ENCODE peak calls at places on chromosomes 2 and 18, in eight cellular contexts. One of them, this sample, is unnamed.

GRCh38 chr2:235851841-235852527 is 316.2 kb downstream of the GBX2 start:
- DNase-seq in GM06990: no peak
- DNase-seq in mucosa of descending colon: no peak
- DNase-seq in cardiac fibroblast: no peak
- DNase-seq in OCI-LY7: no peak
- DNase-seq in psoas muscle: no peak
- DNase-seq in sigmoid colon: no peak
- DNase-seq in foreskin fibroblast: no peak
- DNase-seq in this sample: no peak

GRCh38 chr18:77650799-77651385 is 401.2 kb downstream of the GALR1 start:
- DNase-seq in GM06990: peak
- DNase-seq in mucosa of descending colon: peak
- DNase-seq in cardiac fibroblast: peak
- DNase-seq in OCI-LY7: peak
- DNase-seq in psoas muscle: peak
- DNase-seq in sigmoid colon: peak
- DNase-seq in foreskin fibroblast: peak
- DNase-seq in this sample: peak

GRCh38 chr2:37630778-37631177 is 40.7 kb downstream of the CDC42EP3 start:
- DNase-seq in GM06990: no peak
- DNase-seq in mucosa of descending colon: no peak
- DNase-seq in cardiac fibroblast: no peak
- DNase-seq in OCI-LY7: no peak
- DNase-seq in psoas muscle: no peak
- DNase-seq in sigmoid colon: no peak
- DNase-seq in foreskin fibroblast: no peak
- DNase-seq in this sample: no peak

GRCh38 chr2:234611209-234611608 is 114.3 kb upstream of the ARL4C start:
- DNase-seq in GM06990: no peak
- DNase-seq in mucosa of descending colon: no peak
- DNase-seq in cardiac fibroblast: no peak
- DNase-seq in OCI-LY7: peak
- DNase-seq in psoas muscle: no peak
- DNase-seq in sigmoid colon: no peak
- DNase-seq in foreskin fibroblast: no peak
- DNase-seq in this sample: peak

GRCh38 chr2:80331025-80331424 is 26.5 kb upstream of the LRRTM1 start:
- DNase-seq in GM06990: no peak
- DNase-seq in mucosa of descending colon: no peak
- DNase-seq in cardiac fibroblast: no peak
- DNase-seq in OCI-LY7: no peak
- DNase-seq in psoas muscle: no peak
- DNase-seq in sigmoid colon: no peak
- DNase-seq in foreskin fibroblast: no peak
- DNase-seq in this sample: no peak

GRCh38 chr18:22136395-22136794 is 33.0 kb upstream of the GATA6 start:
- DNase-seq in GM06990: no peak
- DNase-seq in mucosa of descending colon: no peak
- DNase-seq in cardiac fibroblast: peak
- DNase-seq in OCI-LY7: no peak
- DNase-seq in psoas muscle: no peak
- DNase-seq in sigmoid colon: no peak
- DNase-seq in foreskin fibroblast: no peak
- DNase-seq in this sample: no peak

GRCh38 chr2:69416147-69416546 is 21.1 kb downstream of the NFU1 start:
- DNase-seq in GM06990: no peak
- DNase-seq in mucosa of descending colon: no peak
- DNase-seq in cardiac fibroblast: no peak
- DNase-seq in OCI-LY7: no peak
- DNase-seq in psoas muscle: no peak
- DNase-seq in sigmoid colon: no peak
- DNase-seq in foreskin fibroblast: no peak
- DNase-seq in this sample: no peak

GRCh38 chr2:118842687-118843491 is 4.6 kb downstream of the EN1 start:
- DNase-seq in GM06990: no peak
- DNase-seq in mucosa of descending colon: no peak
- DNase-seq in cardiac fibroblast: no peak
- DNase-seq in OCI-LY7: no peak
- DNase-seq in psoas muscle: no peak
- DNase-seq in sigmoid colon: no peak
- DNase-seq in foreskin fibroblast: peak
- DNase-seq in this sample: no peak

GRCh38 chr2:17660219-17660618 is 93.4 kb downstream of the SMC6 start:
- DNase-seq in GM06990: no peak
- DNase-seq in mucosa of descending colon: no peak
- DNase-seq in cardiac fibroblast: no peak
- DNase-seq in OCI-LY7: no peak
- DNase-seq in psoas muscle: no peak
- DNase-seq in sigmoid colon: no peak
- DNase-seq in foreskin fibroblast: no peak
- DNase-seq in this sample: no peak

GRCh38 chr2:74037379-74037860 is 52.7 kb downstream of the TET3 start:
- DNase-seq in GM06990: peak
- DNase-seq in mucosa of descending colon: no peak
- DNase-seq in cardiac fibroblast: peak
- DNase-seq in OCI-LY7: peak
- DNase-seq in psoas muscle: no peak
- DNase-seq in sigmoid colon: no peak
- DNase-seq in foreskin fibroblast: peak
- DNase-seq in this sample: no peak

GRCh38 chr2:74039611-74040010 is 54.9 kb downstream of the TET3 start:
- DNase-seq in GM06990: no peak
- DNase-seq in mucosa of descending colon: no peak
- DNase-seq in cardiac fibroblast: no peak
- DNase-seq in OCI-LY7: no peak
- DNase-seq in psoas muscle: no peak
- DNase-seq in sigmoid colon: no peak
- DNase-seq in foreskin fibroblast: no peak
- DNase-seq in this sample: no peak

GRCh38 chr2:74032909-74033261 is 48.2 kb downstream of the TET3 start:
- DNase-seq in GM06990: no peak
- DNase-seq in mucosa of descending colon: no peak
- DNase-seq in cardiac fibroblast: no peak
- DNase-seq in OCI-LY7: no peak
- DNase-seq in psoas muscle: no peak
- DNase-seq in sigmoid colon: no peak
- DNase-seq in foreskin fibroblast: no peak
- DNase-seq in this sample: no peak

GRCh38 chr2:74036010-74036409 is 51.3 kb downstream of the TET3 start:
- DNase-seq in GM06990: no peak
- DNase-seq in mucosa of descending colon: no peak
- DNase-seq in cardiac fibroblast: no peak
- DNase-seq in OCI-LY7: no peak
- DNase-seq in psoas muscle: no peak
- DNase-seq in sigmoid colon: no peak
- DNase-seq in foreskin fibroblast: no peak
- DNase-seq in this sample: no peak

DNA sequence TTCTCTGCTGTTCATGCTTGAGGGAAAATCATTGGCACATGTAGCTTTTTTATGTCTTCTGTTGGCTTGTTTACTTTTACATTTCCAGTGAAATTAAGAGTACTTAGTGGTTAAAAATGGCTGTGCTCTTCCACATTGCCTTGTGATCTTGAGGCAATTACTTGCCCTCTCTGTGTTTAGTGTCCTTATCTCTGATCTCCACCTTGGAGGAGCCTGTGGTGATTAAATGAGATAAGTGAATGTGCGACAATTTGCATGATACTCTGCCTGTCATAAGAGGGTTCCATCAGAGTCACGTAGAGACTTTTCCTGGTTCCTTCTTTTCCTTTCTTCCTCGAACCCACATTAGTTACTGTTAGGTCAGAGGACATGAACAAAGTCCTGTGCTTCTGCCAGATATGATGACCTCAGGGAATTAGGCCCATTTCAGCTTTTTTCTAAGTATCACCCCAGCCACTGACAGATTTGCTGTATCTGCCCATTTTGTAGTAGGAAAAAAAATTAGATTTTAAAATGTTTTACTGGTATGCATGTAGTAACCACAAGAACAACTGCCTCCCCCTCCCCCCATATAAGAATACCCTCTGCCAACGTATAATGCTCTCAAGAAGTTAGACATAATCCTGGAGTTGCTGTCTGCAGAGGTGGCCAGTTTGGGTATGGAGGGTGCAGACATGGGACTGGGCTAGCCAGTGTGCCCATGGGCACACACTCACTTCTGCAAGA is 51.9 kb downstream of the TET3 start:
- DNase-seq in GM06990: no peak
- DNase-seq in mucosa of descending colon: no peak
- DNase-seq in cardiac fibroblast: peak
- DNase-seq in OCI-LY7: no peak
- DNase-seq in psoas muscle: no peak
- DNase-seq in sigmoid colon: no peak
- DNase-seq in foreskin fibroblast: no peak
- DNase-seq in this sample: no peak
- TF ChIP-seq CTCF in GM06990: no peak
- TF ChIP-seq CTCF in mucosa of descending colon: no peak
- TF ChIP-seq CTCF in cardiac fibroblast: no peak
- TF ChIP-seq CTCF in OCI-LY7: no peak
- TF ChIP-seq CTCF in psoas muscle: no peak
- TF ChIP-seq CTCF in sigmoid colon: no peak
- TF ChIP-seq CTCF in foreskin fibroblast: no peak
- TF ChIP-seq CTCF in this sample: no peak

GRCh38 chr18:9788860-9789259 is 80.8 kb downstream of the RAB31 start:
- DNase-seq in GM06990: no peak
- DNase-seq in mucosa of descending colon: no peak
- DNase-seq in cardiac fibroblast: no peak
- DNase-seq in OCI-LY7: no peak
- DNase-seq in psoas muscle: no peak
- DNase-seq in sigmoid colon: no peak
- DNase-seq in foreskin fibroblast: no peak
- DNase-seq in this sample: no peak

GRCh38 chr18:9788140-9788539 is 80.0 kb downstream of the RAB31 start:
- DNase-seq in GM06990: no peak
- DNase-seq in mucosa of descending colon: no peak
- DNase-seq in cardiac fibroblast: no peak
- DNase-seq in OCI-LY7: no peak
- DNase-seq in psoas muscle: no peak
- DNase-seq in sigmoid colon: no peak
- DNase-seq in foreskin fibroblast: no peak
- DNase-seq in this sample: no peak

GRCh38 chr18:9796933-9797549 is 88.7 kb upstream of the TXNDC2 start:
- DNase-seq in GM06990: no peak
- DNase-seq in mucosa of descending colon: no peak
- DNase-seq in cardiac fibroblast: no peak
- DNase-seq in OCI-LY7: no peak
- DNase-seq in psoas muscle: no peak
- DNase-seq in sigmoid colon: no peak
- DNase-seq in foreskin fibroblast: peak
- DNase-seq in this sample: no peak

GRCh38 chr18:9790261-9790660 is 82.2 kb downstream of the RAB31 start:
- DNase-seq in GM06990: no peak
- DNase-seq in mucosa of descending colon: no peak
- DNase-seq in cardiac fibroblast: peak
- DNase-seq in OCI-LY7: no peak
- DNase-seq in psoas muscle: no peak
- DNase-seq in sigmoid colon: no peak
- DNase-seq in foreskin fibroblast: no peak
- DNase-seq in this sample: no peak

GRCh38 chr18:9792565-9793226 is 84.6 kb downstream of the RAB31 start:
- DNase-seq in GM06990: no peak
- DNase-seq in mucosa of descending colon: no peak
- DNase-seq in cardiac fibroblast: no peak
- DNase-seq in OCI-LY7: peak
- DNase-seq in psoas muscle: no peak
- DNase-seq in sigmoid colon: no peak
- DNase-seq in foreskin fibroblast: no peak
- DNase-seq in this sample: peak
- TF ChIP-seq CTCF in GM06990: peak
- TF ChIP-seq CTCF in mucosa of descending colon: peak
- TF ChIP-seq CTCF in cardiac fibroblast: peak
- TF ChIP-seq CTCF in OCI-LY7: peak
- TF ChIP-seq CTCF in psoas muscle: peak
- TF ChIP-seq CTCF in sigmoid colon: no peak
- TF ChIP-seq CTCF in foreskin fibroblast: no peak
- TF ChIP-seq CTCF in this sample: peak

GRCh38 chr2:219728993-219729487 is 101.6 kb downstream of the SLC4A3 start:
- DNase-seq in GM06990: no peak
- DNase-seq in mucosa of descending colon: no peak
- DNase-seq in cardiac fibroblast: peak
- DNase-seq in OCI-LY7: no peak
- DNase-seq in psoas muscle: no peak
- DNase-seq in sigmoid colon: no peak
- DNase-seq in foreskin fibroblast: no peak
- DNase-seq in this sample: no peak

GRCh38 chr2:219723311-219723710 is 95.9 kb downstream of the SLC4A3 start:
- DNase-seq in GM06990: no peak
- DNase-seq in mucosa of descending colon: no peak
- DNase-seq in cardiac fibroblast: no peak
- DNase-seq in OCI-LY7: no peak
- DNase-seq in psoas muscle: no peak
- DNase-seq in sigmoid colon: no peak
- DNase-seq in foreskin fibroblast: no peak
- DNase-seq in this sample: no peak

GRCh38 chr2:219727771-219728429 is 100.5 kb downstream of the SLC4A3 start:
- DNase-seq in GM06990: no peak
- DNase-seq in mucosa of descending colon: no peak
- DNase-seq in cardiac fibroblast: peak
- DNase-seq in OCI-LY7: no peak
- DNase-seq in psoas muscle: peak
- DNase-seq in sigmoid colon: no peak
- DNase-seq in foreskin fibroblast: no peak
- DNase-seq in this sample: no peak

GRCh38 chr2:219724628-219725027 is 97.2 kb downstream of the SLC4A3 start:
- DNase-seq in GM06990: no peak
- DNase-seq in mucosa of descending colon: no peak
- DNase-seq in cardiac fibroblast: peak
- DNase-seq in OCI-LY7: no peak
- DNase-seq in psoas muscle: no peak
- DNase-seq in sigmoid colon: no peak
- DNase-seq in foreskin fibroblast: peak
- DNase-seq in this sample: no peak

GRCh38 chr2:219726916-219727315 is 99.5 kb downstream of the SLC4A3 start:
- DNase-seq in GM06990: no peak
- DNase-seq in mucosa of descending colon: no peak
- DNase-seq in cardiac fibroblast: peak
- DNase-seq in OCI-LY7: no peak
- DNase-seq in psoas muscle: no peak
- DNase-seq in sigmoid colon: no peak
- DNase-seq in foreskin fibroblast: no peak
- DNase-seq in this sample: no peak
- TF ChIP-seq CTCF in GM06990: no peak
- TF ChIP-seq CTCF in mucosa of descending colon: no peak
- TF ChIP-seq CTCF in cardiac fibroblast: no peak
- TF ChIP-seq CTCF in OCI-LY7: peak
- TF ChIP-seq CTCF in psoas muscle: peak
- TF ChIP-seq CTCF in sigmoid colon: no peak
- TF ChIP-seq CTCF in foreskin fibroblast: no peak
- TF ChIP-seq CTCF in this sample: no peak

GRCh38 chr2:42809131-42809875 is 16.9 kb upstream of the HAAO start:
- DNase-seq in GM06990: no peak
- DNase-seq in mucosa of descending colon: no peak
- DNase-seq in cardiac fibroblast: no peak
- DNase-seq in OCI-LY7: peak
- DNase-seq in psoas muscle: peak
- DNase-seq in sigmoid colon: peak
- DNase-seq in foreskin fibroblast: no peak
- DNase-seq in this sample: no peak
- TF ChIP-seq CTCF in GM06990: peak
- TF ChIP-seq CTCF in mucosa of descending colon: peak
- TF ChIP-seq CTCF in cardiac fibroblast: peak
- TF ChIP-seq CTCF in OCI-LY7: no peak
- TF ChIP-seq CTCF in psoas muscle: no peak
- TF ChIP-seq CTCF in sigmoid colon: no peak
- TF ChIP-seq CTCF in foreskin fibroblast: peak
- TF ChIP-seq CTCF in this sample: no peak